ENCODE peak calls at places on chromosome 6, in nine cellular contexts. One of them, this sample, is unnamed.

GRCh38 chr6:117482240-117483003 is at the start of gene DCBLD1:
- DNase-seq in aorta: peak; percentile 92
- DNase-seq in hepatocyte: peak; percentile 90
- DNase-seq in CD8-positive, alpha-beta T cell: peak; percentile 44
- DNase-seq in MM.1S: peak; percentile 87
- DNase-seq in cardiac muscle cell: peak; percentile 84
- DNase-seq in IMR-90: peak; percentile 70
- DNase-seq in pancreas: peak; percentile 89
- DNase-seq in PC-9: peak; percentile 83
- DNase-seq in this sample: peak; percentile 68

GRCh38 chr6:170575250-170575649 is 9.2 kb downstream of the PDCD2 start:
- DNase-seq in PC-9: no peak
- DNase-seq in cardiac muscle cell: no peak
- DNase-seq in CD8-positive, alpha-beta T cell: no peak
- DNase-seq in aorta: no peak
- DNase-seq in hepatocyte: peak; percentile 12
- DNase-seq in pancreas: no peak
- DNase-seq in IMR-90: peak; percentile 22
- DNase-seq in MM.1S: no peak
- DNase-seq in this sample: no peak

GRCh38 chr6:125302840-125303511 is 1.2 kb upstream of the HDDC2 start:
- DNase-seq in hepatocyte: no peak
- DNase-seq in pancreas: no peak
- DNase-seq in IMR-90: peak; percentile 37
- DNase-seq in MM.1S: no peak
- DNase-seq in PC-9: no peak
- DNase-seq in aorta: no peak
- DNase-seq in cardiac muscle cell: no peak
- DNase-seq in CD8-positive, alpha-beta T cell: no peak
- DNase-seq in this sample: no peak

GRCh38 chr6:49806145-49806544 is 19.1 kb upstream of the PGK2 start:
- DNase-seq in pancreas: no peak
- DNase-seq in PC-9: no peak
- DNase-seq in hepatocyte: no peak
- DNase-seq in MM.1S: no peak
- DNase-seq in IMR-90: no peak
- DNase-seq in CD8-positive, alpha-beta T cell: no peak
- DNase-seq in aorta: no peak
- DNase-seq in cardiac muscle cell: no peak
- DNase-seq in this sample: no peak

GRCh38 chr6:47034919-47035318 is 7.2 kb downstream of the ADGRF1 start:
- DNase-seq in aorta: no peak
- DNase-seq in IMR-90: peak; percentile 44
- DNase-seq in pancreas: no peak
- DNase-seq in CD8-positive, alpha-beta T cell: no peak
- DNase-seq in cardiac muscle cell: peak; percentile 76
- DNase-seq in PC-9: peak; percentile 99
- DNase-seq in hepatocyte: peak; percentile 83
- DNase-seq in MM.1S: no peak
- DNase-seq in this sample: peak; percentile 42

GRCh38 chr6:9566096-9566495 is 848.8 kb downstream of the TFAP2A start:
- DNase-seq in CD8-positive, alpha-beta T cell: no peak
- DNase-seq in aorta: no peak
- DNase-seq in IMR-90: no peak
- DNase-seq in pancreas: no peak
- DNase-seq in MM.1S: no peak
- DNase-seq in PC-9: no peak
- DNase-seq in cardiac muscle cell: no peak
- DNase-seq in hepatocyte: no peak
- DNase-seq in this sample: no peak

GRCh38 chr6:125067552-125067951 is 86.0 kb upstream of the TPD52L1 start:
- DNase-seq in PC-9: peak; percentile 65
- DNase-seq in aorta: no peak
- DNase-seq in hepatocyte: no peak
- DNase-seq in pancreas: no peak
- DNase-seq in cardiac muscle cell: no peak
- DNase-seq in MM.1S: no peak
- DNase-seq in IMR-90: no peak
- DNase-seq in CD8-positive, alpha-beta T cell: no peak
- DNase-seq in this sample: no peak

GRCh38 chr6:157848693-157849092 is 25.6 kb downstream of the SNX9 start:
- DNase-seq in PC-9: no peak
- DNase-seq in CD8-positive, alpha-beta T cell: no peak
- DNase-seq in cardiac muscle cell: no peak
- DNase-seq in IMR-90: no peak
- DNase-seq in pancreas: no peak
- DNase-seq in aorta: no peak
- DNase-seq in MM.1S: no peak
- DNase-seq in hepatocyte: no peak
- DNase-seq in this sample: no peak

GRCh38 chr6:38714239-38715015 is 684 bp upstream of the DNAH8 start:
- DNase-seq in cardiac muscle cell: no peak
- DNase-seq in IMR-90: no peak
- DNase-seq in MM.1S: no peak
- DNase-seq in aorta: no peak
- DNase-seq in pancreas: no peak
- DNase-seq in hepatocyte: no peak
- DNase-seq in CD8-positive, alpha-beta T cell: no peak
- DNase-seq in PC-9: no peak
- DNase-seq in this sample: no peak

GRCh38 chr6:168916576-168917207 is 337.0 kb downstream of the THBS2 start:
- DNase-seq in cardiac muscle cell: no peak
- DNase-seq in aorta: no peak
- DNase-seq in IMR-90: no peak
- DNase-seq in CD8-positive, alpha-beta T cell: no peak
- DNase-seq in hepatocyte: no peak
- DNase-seq in PC-9: no peak
- DNase-seq in pancreas: no peak
- DNase-seq in MM.1S: no peak
- DNase-seq in this sample: no peak

GRCh38 chr6:53741417-53741816 is 53.4 kb upstream of the LRRC1 start:
- DNase-seq in aorta: no peak
- DNase-seq in PC-9: no peak
- DNase-seq in cardiac muscle cell: no peak
- DNase-seq in IMR-90: no peak
- DNase-seq in CD8-positive, alpha-beta T cell: no peak
- DNase-seq in hepatocyte: peak; percentile 54
- DNase-seq in MM.1S: no peak
- DNase-seq in pancreas: no peak
- DNase-seq in this sample: no peak

GRCh38 chr6:157079774-157080173 is 243.5 kb downstream of the TMEM242 start:
- DNase-seq in PC-9: no peak
- DNase-seq in MM.1S: no peak
- DNase-seq in aorta: no peak
- DNase-seq in cardiac muscle cell: no peak
- DNase-seq in CD8-positive, alpha-beta T cell: no peak
- DNase-seq in IMR-90: no peak
- DNase-seq in pancreas: no peak
- DNase-seq in hepatocyte: no peak
- DNase-seq in this sample: no peak

GRCh38 chr6:30611150-30611855 is 5.7 kb downstream of the PPP1R10 start:
- DNase-seq in IMR-90: no peak
- DNase-seq in aorta: no peak
- DNase-seq in pancreas: no peak
- DNase-seq in hepatocyte: no peak
- DNase-seq in CD8-positive, alpha-beta T cell: no peak
- DNase-seq in PC-9: no peak
- DNase-seq in MM.1S: no peak
- DNase-seq in cardiac muscle cell: no peak
- DNase-seq in this sample: no peak
- H3K36me3 ChIP-seq in IMR-90: peaks cover 35% of the 10 kb centered on the region
- H3K36me3 ChIP-seq in aorta: peaks cover 13% of the 10 kb centered on the region
- H3K36me3 ChIP-seq in pancreas: peaks cover 6% of the 10 kb centered on the region
- H3K36me3 ChIP-seq in hepatocyte: peaks cover 1% of the 10 kb centered on the region
- H3K36me3 ChIP-seq in CD8-positive, alpha-beta T cell: peaks cover 30% of the 10 kb centered on the region
- H3K36me3 ChIP-seq in PC-9: peaks cover 32% of the 10 kb centered on the region
- H3K36me3 ChIP-seq in MM.1S: peaks cover 18% of the 10 kb centered on the region
- H3K36me3 ChIP-seq in cardiac muscle cell: peaks cover 30% of the 10 kb centered on the region
- H3K36me3 ChIP-seq in this sample: no peaks in the 10 kb centered on the region

GRCh38 chr6:30615958-30616810 is 859 bp downstream of the PPP1R10 start:
- DNase-seq in MM.1S: peak; percentile 65
- DNase-seq in PC-9: no peak
- DNase-seq in cardiac muscle cell: peak; percentile 24
- DNase-seq in IMR-90: no peak
- DNase-seq in pancreas: no peak
- DNase-seq in aorta: no peak
- DNase-seq in hepatocyte: peak; percentile 37
- DNase-seq in CD8-positive, alpha-beta T cell: peak; percentile 42
- DNase-seq in this sample: no peak

GRCh38 chr6:30619561-30619960 is 1.9 kb downstream of the MRPS18B start:
- DNase-seq in CD8-positive, alpha-beta T cell: no peak
- DNase-seq in hepatocyte: no peak
- DNase-seq in pancreas: no peak
- DNase-seq in PC-9: no peak
- DNase-seq in MM.1S: no peak
- DNase-seq in cardiac muscle cell: no peak
- DNase-seq in aorta: no peak
- DNase-seq in IMR-90: no peak
- DNase-seq in this sample: no peak

GRCh38 chr6:30618270-30618787 is 689 bp downstream of the MRPS18B start:
- DNase-seq in cardiac muscle cell: no peak
- DNase-seq in aorta: peak; percentile 12
- DNase-seq in CD8-positive, alpha-beta T cell: no peak
- DNase-seq in pancreas: no peak
- DNase-seq in hepatocyte: no peak
- DNase-seq in IMR-90: no peak
- DNase-seq in MM.1S: peak; percentile 46
- DNase-seq in PC-9: no peak
- DNase-seq in this sample: no peak

GRCh38 chr6:30616811-30617564 is at the start of gene PPP1R10:
- DNase-seq in MM.1S: peak; percentile 99
- DNase-seq in pancreas: peak; percentile 97
- DNase-seq in cardiac muscle cell: peak; percentile 100
- DNase-seq in CD8-positive, alpha-beta T cell: peak; percentile 96
- DNase-seq in PC-9: peak; percentile 98
- DNase-seq in hepatocyte: peak; percentile 100
- DNase-seq in aorta: peak; percentile 98
- DNase-seq in IMR-90: peak; percentile 100
- DNase-seq in this sample: peak; percentile 99

DNA sequence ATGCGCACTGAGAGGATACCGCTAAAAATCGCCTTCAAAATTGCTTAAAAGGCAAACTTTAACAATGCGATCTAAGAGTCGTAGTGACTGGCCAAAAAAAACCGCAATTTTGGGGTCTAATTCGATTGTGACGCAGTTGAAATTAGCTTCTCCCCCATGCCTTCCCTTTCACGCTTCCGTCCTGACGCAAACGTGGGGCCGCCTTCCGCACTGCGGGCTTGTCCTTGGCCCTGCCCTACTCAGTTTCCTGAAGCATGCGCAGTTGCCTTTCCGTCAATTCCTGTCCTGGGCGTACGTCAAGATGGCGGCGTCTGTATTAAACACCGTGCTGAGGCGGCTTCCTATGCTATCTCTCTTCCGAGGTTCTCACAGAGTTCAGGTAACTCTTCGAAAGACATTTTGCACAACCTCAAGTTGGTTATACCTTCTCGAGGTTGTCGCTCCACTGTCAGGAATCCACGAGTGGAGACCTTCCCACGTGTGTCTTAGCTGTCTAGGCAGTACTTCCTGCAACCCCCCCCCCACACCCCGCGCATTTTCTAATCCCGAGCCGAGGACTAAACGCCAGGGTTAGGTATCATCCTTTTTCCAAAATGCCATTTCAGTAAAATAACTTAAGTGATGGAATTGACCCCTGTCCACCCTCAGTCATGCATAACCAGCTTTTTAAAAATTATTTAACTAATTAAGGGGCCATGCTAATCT is at the start of gene MRPS18B:
- DNase-seq in aorta: peak; percentile 98
- DNase-seq in pancreas: peak; percentile 91
- DNase-seq in hepatocyte: peak; percentile 98
- DNase-seq in CD8-positive, alpha-beta T cell: peak; percentile 97
- DNase-seq in IMR-90: peak; percentile 98
- DNase-seq in MM.1S: peak; percentile 97
- DNase-seq in cardiac muscle cell: peak; percentile 97
- DNase-seq in PC-9: peak; percentile 89
- DNase-seq in this sample: peak; percentile 97
- H3K36me3 ChIP-seq in aorta: peaks cover 3% of the 10 kb centered on the region
- H3K36me3 ChIP-seq in pancreas: peaks cover 8% of the 10 kb centered on the region
- H3K36me3 ChIP-seq in hepatocyte: peaks cover 6% of the 10 kb centered on the region
- H3K36me3 ChIP-seq in CD8-positive, alpha-beta T cell: peaks cover 21% of the 10 kb centered on the region
- H3K36me3 ChIP-seq in IMR-90: peaks cover 19% of the 10 kb centered on the region
- H3K36me3 ChIP-seq in MM.1S: peaks cover 10% of the 10 kb centered on the region
- H3K36me3 ChIP-seq in cardiac muscle cell: peaks cover 25% of the 10 kb centered on the region
- H3K36me3 ChIP-seq in PC-9: peaks cover 27% of the 10 kb centered on the region
- H3K36me3 ChIP-seq in this sample: no peaks in the 10 kb centered on the region

GRCh38 chr6:78594667-78595051 is 272.7 kb upstream of the IRAK1BP1 start:
- DNase-seq in pancreas: no peak
- DNase-seq in cardiac muscle cell: no peak
- DNase-seq in hepatocyte: no peak
- DNase-seq in aorta: no peak
- DNase-seq in PC-9: no peak
- DNase-seq in CD8-positive, alpha-beta T cell: no peak
- DNase-seq in MM.1S: no peak
- DNase-seq in IMR-90: no peak
- DNase-seq in this sample: no peak
- H3K36me3 ChIP-seq in pancreas: no peaks in the 10 kb centered on the region
- H3K36me3 ChIP-seq in cardiac muscle cell: no peaks in the 10 kb centered on the region
- H3K36me3 ChIP-seq in hepatocyte: no peaks in the 10 kb centered on the region
- H3K36me3 ChIP-seq in aorta: no peaks in the 10 kb centered on the region
- H3K36me3 ChIP-seq in PC-9: no peaks in the 10 kb centered on the region
- H3K36me3 ChIP-seq in CD8-positive, alpha-beta T cell: no peaks in the 10 kb centered on the region
- H3K36me3 ChIP-seq in MM.1S: no peaks in the 10 kb centered on the region
- H3K36me3 ChIP-seq in IMR-90: no peaks in the 10 kb centered on the region
- H3K36me3 ChIP-seq in this sample: no peaks in the 10 kb centered on the region

GRCh38 chr6:30646450-30647038 is 389 bp upstream of the C6orf136 start:
- DNase-seq in pancreas: peak; percentile 93
- DNase-seq in aorta: peak; percentile 98
- DNase-seq in CD8-positive, alpha-beta T cell: peak; percentile 92
- DNase-seq in MM.1S: no peak
- DNase-seq in cardiac muscle cell: peak; percentile 12
- DNase-seq in PC-9: no peak
- DNase-seq in hepatocyte: peak; percentile 35
- DNase-seq in IMR-90: no peak
- DNase-seq in this sample: peak; percentile 93

GRCh38 chr6:30647039-30647801 is at the start of gene C6orf136:
- DNase-seq in hepatocyte: peak; percentile 97
- DNase-seq in IMR-90: peak; percentile 91
- DNase-seq in PC-9: peak; percentile 80
- DNase-seq in pancreas: peak; percentile 86
- DNase-seq in CD8-positive, alpha-beta T cell: peak; percentile 69
- DNase-seq in aorta: peak; percentile 91
- DNase-seq in MM.1S: peak; percentile 94
- DNase-seq in cardiac muscle cell: peak; percentile 93
- DNase-seq in this sample: peak; percentile 49

GRCh38 chr6:30645989-30646388 is 944 bp upstream of the C6orf136 start:
- DNase-seq in aorta: no peak
- DNase-seq in PC-9: no peak
- DNase-seq in IMR-90: no peak
- DNase-seq in CD8-positive, alpha-beta T cell: no peak
- DNase-seq in pancreas: no peak
- DNase-seq in MM.1S: no peak
- DNase-seq in hepatocyte: no peak
- DNase-seq in cardiac muscle cell: no peak
- DNase-seq in this sample: no peak

GRCh38 chr6:30644769-30645168 is 2.2 kb upstream of the C6orf136 start:
- DNase-seq in MM.1S: no peak
- DNase-seq in aorta: no peak
- DNase-seq in IMR-90: no peak
- DNase-seq in hepatocyte: no peak
- DNase-seq in PC-9: no peak
- DNase-seq in pancreas: no peak
- DNase-seq in CD8-positive, alpha-beta T cell: no peak
- DNase-seq in cardiac muscle cell: no peak
- DNase-seq in this sample: no peak

GRCh38 chr6:30647802-30648460 is 998 bp downstream of the C6orf136 start:
- DNase-seq in pancreas: no peak
- DNase-seq in CD8-positive, alpha-beta T cell: peak; percentile 69
- DNase-seq in cardiac muscle cell: no peak
- DNase-seq in PC-9: no peak
- DNase-seq in hepatocyte: no peak
- DNase-seq in MM.1S: no peak
- DNase-seq in IMR-90: no peak
- DNase-seq in aorta: no peak
- DNase-seq in this sample: no peak
- H3K36me3 ChIP-seq in pancreas: peaks cover 4% of the 10 kb centered on the region
- H3K36me3 ChIP-seq in CD8-positive, alpha-beta T cell: peaks cover 18% of the 10 kb centered on the region
- H3K36me3 ChIP-seq in cardiac muscle cell: peaks cover 23% of the 10 kb centered on the region
- H3K36me3 ChIP-seq in PC-9: peaks cover 13% of the 10 kb centered on the region
- H3K36me3 ChIP-seq in hepatocyte: no peaks in the 10 kb centered on the region
- H3K36me3 ChIP-seq in MM.1S: peaks cover 4% of the 10 kb centered on the region
- H3K36me3 ChIP-seq in IMR-90: peaks cover 36% of the 10 kb centered on the region
- H3K36me3 ChIP-seq in aorta: no peaks in the 10 kb centered on the region
- H3K36me3 ChIP-seq in this sample: no peaks in the 10 kb centered on the region